ENCODE peak calls at places on chromosomes 13 and 19, in seven cellular contexts. P, Y, Q, J, S, I and U are unnamed samples.

GRCh38 chr19:48837586-48838191 is 1.4 kb upstream of the HSD17B14 start:
- DNase-seq in P (no peak), Y (no peak), Q (no peak), J (no peak), S (no peak), I (peak), U (no peak)

GRCh38 chr13:74765955-74766354 is 631.8 kb upstream of the KLF12 start:
- DNase-seq in P (no peak), Y (no peak), Q (no peak), J (no peak), S (no peak), I (no peak), U (no peak)

GRCh38 chr13:83220241-83220640 is 662.0 kb downstream of the SLITRK1 start:
- DNase-seq in P (no peak), Y (no peak), Q (no peak), J (no peak), S (no peak), I (no peak), U (no peak)

GRCh38 chr13:102703721-102704035 is 8.8 kb upstream of the METTL21C start:
- DNase-seq in P (no peak), Y (no peak), Q (no peak), J (no peak), S (no peak), I (no peak), U (no peak)

GRCh38 chr13:79989251-79989661 is 351.7 kb downstream of the SPRY2 start:
- DNase-seq in P (peak), Y (no peak), Q (no peak), J (no peak), S (peak), I (no peak), U (no peak)

GRCh38 chr19:38034153-38034835 is 127.3 kb downstream of the SIPA1L3 start:
- DNase-seq in P (no peak), Y (no peak), Q (no peak), J (peak), S (peak), I (no peak), U (no peak)

GRCh38 chr13:36999054-36999927 is at the start of gene ALG5:
- DNase-seq in P (peak), Y (peak), Q (peak), J (peak), S (peak), I (peak), U (peak)

GRCh38 chr19:42280761-42281174 is 11.7 kb downstream of the CIC start:
- DNase-seq in P (no peak), Y (no peak), Q (no peak), J (no peak), S (peak), I (no peak), U (no peak)

GRCh38 chr19:38721977-38722773 is 22.1 kb downstream of the CAPN12 start:
- DNase-seq in P (no peak), Y (no peak), Q (no peak), J (no peak), S (no peak), I (no peak), U (no peak)

GRCh38 chr13:43698009-43698408 is 88.8 kb downstream of the ENOX1 start:
- DNase-seq in P (no peak), Y (no peak), Q (no peak), J (no peak), S (no peak), I (no peak), U (no peak)

GRCh38 chr13:29924482-29924884 is 74.1 kb upstream of the UBL3 start:
- DNase-seq in P (peak), Y (no peak), Q (no peak), J (no peak), S (peak), I (no peak), U (no peak)

GRCh38 chr13:95485045-95485517 is 67.4 kb upstream of the CLDN10 start:
- DNase-seq in P (peak), Y (no peak), Q (no peak), J (no peak), S (peak), I (no peak), U (no peak)

GRCh38 chr19:45906221-45906620 is 3.8 kb upstream of the MYPOP start:
- DNase-seq in P (no peak), Y (no peak), Q (no peak), J (no peak), S (no peak), I (no peak), U (no peak)

GRCh38 chr19:12891553-12892021 is 627 bp downstream of the GCDH start:
- DNase-seq in P (no peak), Y (peak), Q (no peak), J (no peak), S (no peak), I (no peak), U (no peak)

GRCh38 chr13:105587786-105588185 is 947.7 kb downstream of the EFNB2 start:
- DNase-seq in P (peak), Y (no peak), Q (no peak), J (no peak), S (no peak), I (no peak), U (no peak)

GRCh38 chr13:20369886-20370361 is 137.8 kb upstream of the GJB6 start:
- DNase-seq in P (no peak), Y (no peak), Q (no peak), J (no peak), S (no peak), I (no peak), U (no peak)

GRCh38 chr13:75485286-75486062 is 3.5 kb upstream of the TBC1D4 start:
- DNase-seq in P (peak), Y (no peak), Q (no peak), J (no peak), S (no peak), I (no peak), U (no peak)

GRCh38 chr13:47454986-47455385 is 546.1 kb downstream of the SUCLA2 start:
- DNase-seq in P (no peak), Y (no peak), Q (no peak), J (no peak), S (peak), I (no peak), U (no peak)

GRCh38 chr13:72716776-72717175 is 10.7 kb downstream of the MZT1 start:
- DNase-seq in P (no peak), Y (no peak), Q (no peak), J (no peak), S (no peak), I (no peak), U (no peak)

GRCh38 chr19:38879400-38879751 is 1.3 kb upstream of the RINL start:
- DNase-seq in P (no peak), Y (no peak), Q (no peak), J (no peak), S (no peak), I (no peak), U (no peak)

GRCh38 chr13:74930402-74931165 is 551.4 kb downstream of the TBC1D4 start:
- DNase-seq in P (no peak), Y (no peak), Q (no peak), J (no peak), S (peak), I (no peak), U (no peak)

GRCh38 chr19:55196803-55197202 is 12.5 kb downstream of the PTPRH start:
- DNase-seq in P (peak), Y (no peak), Q (no peak), J (no peak), S (no peak), I (no peak), U (no peak)

GRCh38 chr13:23613971-23614370 is 43.8 kb downstream of the TNFRSF19 start:
- DNase-seq in P (no peak), Y (no peak), Q (no peak), J (no peak), S (no peak), I (no peak), U (no peak)

GRCh38 chr19:58551577-58552471 is 3.1 kb downstream of the CHMP2A start:
- DNase-seq in P (no peak), Y (no peak), Q (no peak), J (no peak), S (no peak), I (no peak), U (no peak)

GRCh38 chr13:99884913-99885312 is 86.7 kb downstream of the ZIC5 start:
- DNase-seq in P (no peak), Y (no peak), Q (no peak), J (no peak), S (no peak), I (no peak), U (no peak)

GRCh38 chr19:18291019-18291524 is 9.7 kb upstream of the JUND start:
- DNase-seq in P (no peak), Y (no peak), Q (no peak), J (no peak), S (no peak), I (no peak), U (no peak)
- TF ChIP-seq CTCF in P (no peak), Y (no peak), Q (no peak), J (no peak), S (no peak), I (no peak), U (no peak)

GRCh38 chr13:109779074-109779473 is 7.3 kb downstream of the IRS2 start:
- DNase-seq in P (no peak), Y (no peak), Q (no peak), J (no peak), S (no peak), I (no peak), U (no peak)
- TF ChIP-seq CTCF in P (no peak), Y (no peak), Q (no peak), J (no peak), S (no peak), I (no peak), U (no peak)

DNA sequence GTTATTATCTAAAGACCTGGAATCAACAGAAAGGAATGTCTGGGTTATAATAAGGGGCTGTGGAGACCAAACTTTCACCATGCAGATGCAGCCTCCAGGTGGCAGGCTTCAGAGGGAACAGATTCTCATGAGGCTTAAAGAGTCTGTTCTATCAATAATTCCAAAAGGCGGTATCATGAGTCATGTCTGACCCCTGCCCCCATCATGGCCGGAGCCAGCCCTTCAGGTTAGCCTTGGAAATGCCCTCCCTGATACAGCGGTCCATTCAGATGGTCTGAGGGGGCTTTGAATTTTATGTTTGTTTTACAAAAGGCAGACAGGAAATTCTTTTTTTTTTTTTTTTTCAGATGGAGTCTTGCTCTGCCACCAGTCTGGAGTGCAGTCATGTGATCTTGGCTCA is 21.7 kb upstream of the LAMP1 start:
- DNase-seq in P (peak), Y (peak), Q (no peak), J (no peak), S (peak), I (peak), U (no peak)
- TF ChIP-seq CTCF in P (peak), Y (peak), Q (peak), J (no peak), S (peak), I (peak), U (peak)

GRCh38 chr13:51249767-51250741 is 27.9 kb downstream of the FAM124A start:
- DNase-seq in P (no peak), Y (no peak), Q (no peak), J (no peak), S (no peak), I (no peak), U (no peak)
- TF ChIP-seq CTCF in P (peak), Y (no peak), Q (peak), J (no peak), S (peak), I (peak), U (no peak)

GRCh38 chr19:6753178-6754031 is 13.8 kb downstream of the SH2D3A start:
- DNase-seq in P (peak), Y (peak), Q (no peak), J (peak), S (peak), I (peak), U (peak)
- TF ChIP-seq CTCF in P (no peak), Y (peak), Q (no peak), J (no peak), S (peak), I (no peak), U (peak)

GRCh38 chr13:48647625-48648024 is 6.1 kb upstream of the CYSLTR2 start:
- DNase-seq in P (no peak), Y (no peak), Q (no peak), J (no peak), S (no peak), I (no peak), U (no peak)
- TF ChIP-seq CTCF in P (no peak), Y (no peak), Q (no peak), J (no peak), S (peak), I (no peak), U (no peak)

GRCh38 chr13:34372581-34372980 is 554.6 kb downstream of the RFC3 start:
- DNase-seq in P (peak), Y (no peak), Q (no peak), J (no peak), S (no peak), I (no peak), U (no peak)

GRCh38 chr13:34371108-34371507 is 553.2 kb downstream of the RFC3 start:
- DNase-seq in P (no peak), Y (no peak), Q (no peak), J (no peak), S (no peak), I (no peak), U (no peak)

GRCh38 chr13:34371645-34372044 is 553.7 kb downstream of the RFC3 start:
- DNase-seq in P (peak), Y (no peak), Q (no peak), J (no peak), S (no peak), I (no peak), U (no peak)

DNA sequence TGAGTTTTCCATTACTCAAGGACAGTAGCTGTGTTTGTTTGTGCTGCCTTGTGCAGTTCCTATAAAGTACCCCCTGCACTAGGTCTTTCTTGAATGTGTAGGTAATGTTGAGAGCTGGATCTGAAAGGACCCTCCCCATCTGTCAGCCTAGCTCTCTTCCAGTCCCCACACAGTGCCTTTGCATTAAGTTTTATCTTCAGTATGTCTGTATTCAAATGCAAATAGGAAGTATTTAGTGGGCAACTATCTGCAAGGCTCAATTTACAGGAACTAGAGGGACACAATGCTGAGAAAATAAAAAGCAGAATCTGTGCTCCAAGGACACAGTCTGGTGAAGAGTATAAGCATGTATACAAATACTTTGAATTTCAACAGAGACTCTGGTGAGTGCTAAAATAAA is 558.5 kb downstream of the RFC3 start:
- DNase-seq in P (no peak), Y (no peak), Q (no peak), J (no peak), S (no peak), I (no peak), U (no peak)
- TF ChIP-seq CTCF in P (no peak), Y (no peak), Q (no peak), J (no peak), S (no peak), I (no peak), U (no peak)

GRCh38 chr19:40214936-40215335 is 3.2 kb downstream of the TTC9B start:
- DNase-seq in P (no peak), Y (no peak), Q (no peak), J (no peak), S (no peak), I (no peak), U (no peak)

GRCh38 chr19:40208602-40209001 is 9.6 kb downstream of the TTC9B start:
- DNase-seq in P (no peak), Y (no peak), Q (no peak), J (no peak), S (no peak), I (no peak), U (no peak)

GRCh38 chr19:40213251-40213793 is 4.9 kb downstream of the TTC9B start:
- DNase-seq in P (no peak), Y (no peak), Q (no peak), J (no peak), S (no peak), I (no peak), U (no peak)

GRCh38 chr19:40213882-40214570 is 4.2 kb downstream of the TTC9B start:
- DNase-seq in P (no peak), Y (no peak), Q (no peak), J (no peak), S (no peak), I (no peak), U (no peak)

DNA sequence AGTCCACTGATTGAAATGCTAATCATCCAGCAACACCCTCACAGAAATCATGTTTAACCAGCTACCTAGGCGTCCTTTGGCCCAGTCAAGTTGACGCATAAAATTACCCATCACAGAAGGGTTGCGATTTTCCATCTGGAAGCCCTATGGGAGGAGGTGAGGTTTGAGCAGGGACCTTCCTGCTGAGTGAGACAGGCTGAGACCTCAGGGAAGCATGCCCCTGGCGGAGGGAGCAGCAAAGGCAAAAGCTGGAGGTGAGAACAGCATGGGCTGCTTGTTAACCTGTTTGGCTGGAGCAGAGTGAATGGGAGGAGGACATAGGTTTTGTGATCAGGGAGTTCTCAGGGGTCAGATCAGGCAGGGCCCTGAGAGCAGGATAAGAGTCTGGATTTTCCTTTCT is 7.3 kb downstream of the TTC9B start:
- DNase-seq in P (no peak), Y (no peak), Q (no peak), J (no peak), S (no peak), I (peak), U (no peak)
- TF ChIP-seq CTCF in P (no peak), Y (no peak), Q (no peak), J (no peak), S (no peak), I (no peak), U (no peak)

DNA sequence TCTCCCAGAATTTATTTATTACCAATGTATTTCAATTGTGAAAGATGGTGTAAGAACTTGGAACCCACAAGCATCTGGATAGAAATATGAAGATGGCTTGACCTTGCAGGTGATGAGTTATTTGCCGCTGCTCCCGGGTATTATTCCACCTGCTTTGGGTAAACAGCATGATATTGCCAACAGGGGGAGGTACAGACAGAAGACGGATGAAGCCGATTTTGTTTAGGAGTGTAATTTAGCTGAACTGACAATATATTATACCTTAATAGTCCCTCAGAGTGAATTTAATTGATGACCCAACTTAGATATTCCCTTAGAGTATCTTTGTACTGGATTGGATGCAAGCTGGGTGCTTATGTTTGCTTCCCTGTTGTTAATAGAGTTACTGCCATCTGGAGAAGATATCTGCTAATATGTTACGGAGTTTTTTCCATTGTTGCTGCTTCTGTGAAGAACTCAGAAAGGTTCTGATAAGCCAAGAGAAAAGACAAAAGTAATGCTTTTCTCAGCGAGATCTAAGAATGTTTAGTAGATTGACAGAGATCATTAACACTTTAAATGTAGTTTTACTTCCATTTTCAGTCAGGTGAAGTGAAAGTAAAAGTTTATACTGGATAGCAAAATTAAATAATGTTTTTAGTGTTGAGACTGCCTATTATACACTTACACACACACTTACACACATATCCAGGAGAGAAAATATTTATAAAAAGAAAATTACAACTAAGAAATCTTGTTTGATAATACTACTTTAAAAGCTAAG is 2220.8 kb upstream of the PCDH20 start:
- DNase-seq in P (peak), Y (no peak), Q (no peak), J (no peak), S (no peak), I (no peak), U (no peak)
- TF ChIP-seq CTCF in P (peak), Y (no peak), Q (no peak), J (no peak), S (no peak), I (no peak), U (no peak)

GRCh38 chr13:97122381-97122996 is 99.6 kb upstream of the MBNL2 start:
- DNase-seq in P (peak), Y (no peak), Q (no peak), J (no peak), S (peak), I (no peak), U (no peak)
- TF ChIP-seq CTCF in P (no peak), Y (no peak), Q (no peak), J (no peak), S (no peak), I (no peak), U (no peak)